ENCODE peak calls at places on chromosomes 13 and 19, in five cellular contexts. B is fibroblast of the aortic adventitia, H is fibroblast of lung, R is cardiac fibroblast, Y is fibroblast of pulmonary artery. J is an unnamed sample.

GRCh38 chr13:114222461-114222968 is 12.2 kb upstream of the CDC16 start:
- DNase-seq in H (peak; percentile 39), Y (peak; percentile 80), B (peak; percentile 67), R (peak; percentile 74), J (no peak)

GRCh38 chr19:13633109-13633508 is 126.8 kb upstream of the CACNA1A start:
- DNase-seq in H (peak; percentile 95), B (peak; percentile 65), Y (no peak), R (peak; percentile 15), J (no peak)

GRCh38 chr19:34237283-34237682 is 17.1 kb upstream of the GARRE1 start:
- DNase-seq in R (no peak), H (no peak), Y (no peak), B (no peak), J (no peak)

GRCh38 chr19:33831835-33832234 is 35.2 kb downstream of the KCTD15 start:
- DNase-seq in R (no peak), H (no peak), Y (no peak), B (no peak), J (no peak)

GRCh38 chr19:36008336-36008978 is at the start of gene SYNE4:
- DNase-seq in B (no peak), H (no peak), Y (no peak), R (no peak), J (no peak)

GRCh38 chr19:1446713-1447564 is 3.0 kb upstream of the APC2 start:
- DNase-seq in Y (no peak), H (no peak), B (no peak), R (no peak), J (no peak)

GRCh38 chr13:76646946-76647345 is 239.3 kb downstream of the KCTD12 start:
- DNase-seq in Y (no peak), R (no peak), B (no peak), H (no peak), J (no peak)

GRCh38 chr13:24038405-24038804 is 122.1 kb upstream of the SPATA13 start:
- DNase-seq in B (no peak), Y (peak; percentile 57), H (peak; percentile 35), R (peak; percentile 55), J (no peak)

GRCh38 chr19:15453091-15453498 is 3.3 kb upstream of the WIZ start:
- DNase-seq in R (peak; percentile 17), H (no peak), B (no peak), Y (no peak), J (no peak)

GRCh38 chr13:102596147-102597028 is at the start of gene TPP2:
- DNase-seq in R (peak; percentile 100), B (peak; percentile 98), H (peak; percentile 99), Y (peak; percentile 99), J (peak; percentile 94)

GRCh38 chr13:42847891-42848663 is 66.7 kb downstream of the FAM216B start:
- DNase-seq in Y (peak; percentile 59), B (peak; percentile 68), H (no peak), R (peak; percentile 60), J (no peak)

GRCh38 chr19:44552324-44552723 is 22.8 kb upstream of the CEACAM20 start:
- DNase-seq in H (peak; percentile 12), Y (peak; percentile 29), R (peak; percentile 16), B (peak; percentile 12), J (no peak)

DNA sequence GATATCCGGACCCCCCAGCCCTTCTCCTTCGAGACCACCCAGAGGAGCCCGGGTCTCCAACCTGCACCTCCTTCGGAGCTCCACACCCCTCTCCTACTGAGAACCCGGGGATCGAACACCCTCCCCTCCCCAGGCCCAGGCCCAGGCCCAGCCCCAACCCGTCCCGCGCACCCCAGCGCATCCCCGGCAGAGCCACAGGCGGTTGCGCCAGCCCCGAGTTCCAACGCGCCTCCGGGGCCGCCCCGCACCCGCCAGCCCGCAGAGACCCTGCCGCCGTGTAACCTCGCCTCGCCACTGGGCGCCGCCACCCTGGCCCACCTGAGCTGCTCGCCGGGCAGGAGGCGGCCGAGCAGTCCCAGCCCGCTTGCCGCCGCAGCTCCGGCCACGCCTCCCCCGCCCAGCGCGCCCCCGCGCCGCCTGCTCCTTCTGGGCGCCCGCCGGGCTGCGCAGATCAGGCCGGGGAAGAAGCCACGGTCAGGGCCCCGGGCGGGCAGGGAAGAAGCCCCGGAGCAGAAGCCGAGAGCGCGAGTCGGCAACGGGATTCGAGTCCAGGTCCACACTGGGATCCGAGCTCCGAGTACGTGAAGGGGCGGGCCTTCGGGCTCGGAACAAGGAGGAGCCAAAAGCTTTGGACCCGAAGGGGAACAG is at the start of gene MBOAT7:
- DNase-seq in R (no peak), H (no peak), B (no peak), Y (no peak), J (no peak)
- TF ChIP-seq CTCF in R (no peak), H (no peak), B (no peak), Y (no peak), J (no peak)

GRCh38 chr13:68551701-68552522 is 1321.8 kb upstream of the PCDH9 start:
- DNase-seq in H (no peak), Y (no peak), B (no peak), R (no peak), J (no peak)

GRCh38 chr13:68550330-68550729 is 1320.2 kb upstream of the PCDH9 start:
- DNase-seq in R (no peak), B (no peak), H (no peak), Y (no peak), J (no peak)
- TF ChIP-seq CTCF in R (no peak), B (no peak), H (no peak), Y (no peak), J (no peak)

GRCh38 chr13:28483313-28483931 is 11.5 kb downstream of the FLT1 start:
- DNase-seq in Y (no peak), H (no peak), R (no peak), B (no peak), J (no peak)
- TF ChIP-seq CTCF in Y (no peak), H (no peak), R (no peak), B (no peak), J (no peak)

DNA sequence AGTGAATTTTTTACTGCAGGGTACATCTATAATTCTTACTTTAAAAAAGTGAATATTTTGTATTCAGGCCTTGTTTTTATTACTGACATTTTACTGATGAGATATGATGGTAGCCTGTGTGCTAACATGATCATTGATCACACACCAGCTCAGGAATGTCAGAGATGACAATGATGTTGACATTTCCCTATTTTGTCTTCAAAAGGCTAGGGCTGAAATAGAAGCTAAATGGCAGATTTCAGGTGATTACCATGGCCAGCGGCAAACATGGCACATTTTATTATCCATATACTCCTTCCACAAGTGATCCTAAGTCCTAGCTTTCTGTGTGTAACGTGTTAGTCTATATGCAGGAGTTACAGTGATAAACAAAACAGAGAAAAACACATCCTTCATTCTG is 544.3 kb upstream of the MIR17HG start:
- DNase-seq in H (no peak), R (no peak), B (no peak), Y (no peak), J (no peak)
- TF ChIP-seq CTCF in H (no peak), R (no peak), B (no peak), Y (no peak), J (no peak)

DNA sequence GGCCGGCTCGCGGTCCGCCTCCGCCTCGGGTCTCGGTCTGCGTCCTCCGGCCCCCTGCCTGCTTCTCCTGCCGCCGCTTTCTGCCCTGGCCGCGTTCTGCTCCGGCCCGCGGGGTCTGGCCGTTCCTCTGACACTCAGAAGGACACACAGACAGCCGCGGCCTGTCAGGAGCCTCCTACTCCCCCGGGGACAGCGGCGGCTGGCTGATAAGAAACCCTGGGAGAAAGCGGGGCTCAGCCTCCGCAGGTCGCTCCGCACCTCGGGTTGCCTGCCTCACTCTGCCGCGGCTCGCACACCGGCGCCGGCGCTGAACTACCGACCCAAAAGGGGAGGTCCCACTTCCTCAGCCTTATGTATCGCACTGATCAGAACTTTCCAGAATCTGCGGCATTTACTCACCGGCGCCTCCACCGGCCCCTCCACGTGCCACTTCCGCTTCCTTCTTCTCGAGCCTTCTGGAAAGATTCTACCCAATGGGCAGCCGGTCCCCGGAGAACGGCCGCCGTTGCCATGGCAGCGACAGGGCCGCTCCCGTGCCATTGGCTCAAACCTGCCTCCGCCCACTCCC is at the start of gene HSPH1:
- DNase-seq in H (peak; percentile 97), Y (peak; percentile 98), R (peak; percentile 98), B (peak; percentile 96), J (peak; percentile 85)
- TF ChIP-seq CTCF in H (peak; percentile 15), Y (no peak), R (no peak), B (peak; percentile 29), J (peak; percentile 30)

GRCh38 chr19:40174087-40174486 is 17.1 kb upstream of the MAP3K10 start:
- DNase-seq in Y (peak; percentile 9), H (no peak), B (no peak), R (no peak), J (no peak)

GRCh38 chr19:40175820-40176219 is 15.4 kb upstream of the MAP3K10 start:
- DNase-seq in Y (no peak), B (no peak), H (no peak), R (no peak), J (no peak)

GRCh38 chr19:40178756-40179155 is 12.5 kb upstream of the MAP3K10 start:
- DNase-seq in R (no peak), Y (no peak), B (no peak), H (no peak), J (no peak)

GRCh38 chr19:40177286-40178070 is 13.7 kb upstream of the MAP3K10 start:
- DNase-seq in Y (no peak), H (no peak), B (no peak), R (no peak), J (no peak)
- TF ChIP-seq CTCF in Y (no peak), H (no peak), B (no peak), R (no peak), J (no peak)

DNA sequence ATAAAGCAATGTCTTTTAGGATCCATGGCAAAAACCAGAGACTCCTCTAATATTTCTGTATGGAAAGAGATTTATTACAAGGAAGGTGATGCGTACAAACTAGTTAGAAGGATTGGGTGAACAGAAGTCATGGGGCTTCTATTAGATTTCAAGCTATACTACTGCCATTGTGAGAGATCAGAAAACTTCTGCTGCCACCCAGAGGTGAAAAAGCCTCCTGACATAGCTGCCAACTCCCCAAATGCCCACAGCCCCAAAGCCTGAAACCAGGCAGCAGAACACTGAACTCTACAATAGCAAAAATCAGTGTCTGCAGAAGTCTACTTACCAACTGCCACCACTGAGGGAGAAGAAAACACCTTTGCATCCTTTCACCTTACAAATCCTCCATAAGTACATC is 379.0 kb upstream of the MIR17HG start:
- DNase-seq in Y (peak; percentile 10), B (no peak), H (peak; percentile 20), R (peak; percentile 21), J (no peak)
- TF ChIP-seq CTCF in Y (peak; percentile 22), B (no peak), H (peak; percentile 38), R (no peak), J (no peak)